ENCODE peak calls at places on chromosome 6, in six cellular contexts. W, N, T, J, S and C are unnamed samples.

GRCh38 chr6:10112871-10113584 is 301.8 kb downstream of the TFAP2A start:
- DNase-seq in T (no peak), W (no peak), J (no peak), S (no peak), N (no peak), C (no peak)

GRCh38 chr6:17013701-17014100 is 88.1 kb upstream of the STMND1 start:
- DNase-seq in J (no peak), T (no peak), S (no peak), N (no peak), W (no peak), C (no peak)

GRCh38 chr6:155487362-155488130 is 31.9 kb upstream of the NOX3 start:
- DNase-seq in S (no peak), N (no peak), W (no peak), T (peak; percentile 52), J (no peak), C (no peak)

GRCh38 chr6:90765895-90766294 is 179.0 kb upstream of the MAP3K7 start:
- DNase-seq in T (no peak), N (no peak), J (no peak), S (no peak), W (no peak), C (no peak)

GRCh38 chr6:121594053-121594452 is 158.6 kb downstream of the GJA1 start:
- DNase-seq in N (no peak), W (no peak), T (no peak), S (no peak), J (no peak), C (no peak)

GRCh38 chr6:38173909-38174308 is 354.4 kb downstream of the ZFAND3 start:
- DNase-seq in W (no peak), J (no peak), T (no peak), S (no peak), N (no peak), C (no peak)

GRCh38 chr6:43021270-43022047 is at the start of gene RRP36:
- DNase-seq in N (peak; percentile 85), W (no peak), J (no peak), S (no peak), T (peak; percentile 74), C (no peak)

GRCh38 chr6:38221236-38221635 is 401.7 kb downstream of the ZFAND3 start:
- DNase-seq in S (no peak), T (no peak), W (no peak), N (no peak), J (no peak), C (no peak)

GRCh38 chr6:20170455-20171148 is 41.7 kb downstream of the MBOAT1 start:
- DNase-seq in J (no peak), T (no peak), S (no peak), N (no peak), W (no peak), C (no peak)

GRCh38 chr6:131258816-131259476 is 123.7 kb downstream of the AKAP7 start:
- DNase-seq in T (no peak), J (peak; percentile 26), N (no peak), S (no peak), W (no peak), C (no peak)

GRCh38 chr6:17869010-17869752 is 118.3 kb downstream of the KIF13A start:
- DNase-seq in T (no peak), N (no peak), W (no peak), J (no peak), S (no peak), C (no peak)

GRCh38 chr6:147347882-147348214 is 143.6 kb downstream of the STXBP5 start:
- DNase-seq in W (no peak), S (no peak), N (no peak), T (no peak), J (no peak), C (no peak)

GRCh38 chr6:155219858-155220301 is 43.9 kb upstream of the CLDN20 start:
- DNase-seq in W (no peak), N (no peak), J (no peak), T (no peak), S (no peak), C (no peak)

GRCh38 chr6:151576658-151577057 is 82.8 kb downstream of the CCDC170 start:
- DNase-seq in W (no peak), S (no peak), J (no peak), N (no peak), T (no peak), C (no peak)

GRCh38 chr6:1952726-1953360 is 292.6 kb downstream of the GMDS start:
- DNase-seq in N (no peak), J (peak; percentile 53), W (no peak), S (no peak), T (no peak), C (no peak)

GRCh38 chr6:84773431-84774173 is 9.2 kb upstream of the TBX18 start:
- DNase-seq in W (no peak), S (no peak), N (no peak), J (no peak), T (no peak), C (no peak)

GRCh38 chr6:35311390-35312075 is 13.9 kb downstream of the DEF6 start:
- DNase-seq in J (no peak), W (no peak), S (no peak), T (no peak), N (no peak), C (no peak)

GRCh38 chr6:110265273-110265672 is 85.0 kb downstream of the CDC40 start:
- DNase-seq in W (no peak), N (no peak), S (peak; percentile 3), J (no peak), T (no peak), C (no peak)

GRCh38 chr6:131199568-131200272 is 64.5 kb downstream of the AKAP7 start:
- DNase-seq in J (peak; percentile 12), S (peak; percentile 71), W (peak; percentile 36), T (peak; percentile 63), N (no peak), C (no peak)

GRCh38 chr6:89690944-89691324 is 52.4 kb upstream of the LYRM2 start:
- DNase-seq in J (no peak), N (no peak), S (no peak), T (no peak), W (no peak), C (peak; percentile 52)

GRCh38 chr6:118659513-118660217 is 8.3 kb upstream of the CEP85L start:
- DNase-seq in T (no peak), W (no peak), N (no peak), J (no peak), S (no peak), C (no peak)

GRCh38 chr6:121951918-121952379 is 447.5 kb upstream of the HSF2 start:
- DNase-seq in T (no peak), N (no peak), W (no peak), J (no peak), S (no peak), C (no peak)

GRCh38 chr6:105482227-105482839 is 79.5 kb upstream of the PREP start:
- DNase-seq in S (no peak), J (no peak), T (no peak), N (no peak), W (no peak), C (no peak)

GRCh38 chr6:161481786-161482516 is 208.1 kb upstream of the AGPAT4 start:
- DNase-seq in J (no peak), W (no peak), T (no peak), N (no peak), S (no peak), C (no peak)

GRCh38 chr6:42158011-42158410 is 15.2 kb upstream of the GUCA1A start:
- DNase-seq in T (no peak), N (no peak), S (no peak), J (no peak), W (no peak), C (no peak)

GRCh38 chr6:149963212-149963461 is 606 bp upstream of the ULBP1 start:
- DNase-seq in N (peak; percentile 66), T (no peak), S (no peak), J (peak; percentile 66), W (no peak), C (no peak)

DNA sequence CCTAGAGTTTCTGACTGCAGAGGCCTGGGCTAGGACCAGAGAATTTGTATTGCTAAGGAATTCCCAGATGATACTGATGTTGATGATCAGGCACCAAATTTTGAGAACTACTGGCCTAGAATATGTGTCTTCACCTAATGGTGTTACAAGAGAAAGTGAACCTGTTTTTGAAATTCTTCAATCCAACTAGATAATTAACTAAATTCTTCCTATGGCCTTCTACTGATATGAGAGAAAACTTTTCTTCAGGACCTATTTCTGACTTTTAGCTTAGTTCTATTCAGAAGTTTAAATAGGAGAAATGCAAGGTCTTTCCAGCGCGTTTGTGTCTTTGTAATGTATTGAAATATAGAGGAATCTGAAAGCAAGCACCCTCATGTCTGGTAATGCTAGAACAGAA is 7.3 kb downstream of the NKAIN2 start:
- DNase-seq in N (no peak), S (no peak), J (no peak), W (no peak), T (no peak), C (no peak)
- TF ChIP-seq YY1 in N (no peak), S (no peak), J (no peak), W (no peak), T (no peak), C (no peak)

GRCh38 chr6:36633915-36634314 is 39.8 kb downstream of the SRSF3 start:
- DNase-seq in W (no peak), N (no peak), S (no peak), T (peak; percentile 70), J (no peak), C (no peak)
- TF ChIP-seq ZNF274 in W (no peak), N (no peak), S (no peak), T (no peak), J (no peak), C (no peak)

DNA sequence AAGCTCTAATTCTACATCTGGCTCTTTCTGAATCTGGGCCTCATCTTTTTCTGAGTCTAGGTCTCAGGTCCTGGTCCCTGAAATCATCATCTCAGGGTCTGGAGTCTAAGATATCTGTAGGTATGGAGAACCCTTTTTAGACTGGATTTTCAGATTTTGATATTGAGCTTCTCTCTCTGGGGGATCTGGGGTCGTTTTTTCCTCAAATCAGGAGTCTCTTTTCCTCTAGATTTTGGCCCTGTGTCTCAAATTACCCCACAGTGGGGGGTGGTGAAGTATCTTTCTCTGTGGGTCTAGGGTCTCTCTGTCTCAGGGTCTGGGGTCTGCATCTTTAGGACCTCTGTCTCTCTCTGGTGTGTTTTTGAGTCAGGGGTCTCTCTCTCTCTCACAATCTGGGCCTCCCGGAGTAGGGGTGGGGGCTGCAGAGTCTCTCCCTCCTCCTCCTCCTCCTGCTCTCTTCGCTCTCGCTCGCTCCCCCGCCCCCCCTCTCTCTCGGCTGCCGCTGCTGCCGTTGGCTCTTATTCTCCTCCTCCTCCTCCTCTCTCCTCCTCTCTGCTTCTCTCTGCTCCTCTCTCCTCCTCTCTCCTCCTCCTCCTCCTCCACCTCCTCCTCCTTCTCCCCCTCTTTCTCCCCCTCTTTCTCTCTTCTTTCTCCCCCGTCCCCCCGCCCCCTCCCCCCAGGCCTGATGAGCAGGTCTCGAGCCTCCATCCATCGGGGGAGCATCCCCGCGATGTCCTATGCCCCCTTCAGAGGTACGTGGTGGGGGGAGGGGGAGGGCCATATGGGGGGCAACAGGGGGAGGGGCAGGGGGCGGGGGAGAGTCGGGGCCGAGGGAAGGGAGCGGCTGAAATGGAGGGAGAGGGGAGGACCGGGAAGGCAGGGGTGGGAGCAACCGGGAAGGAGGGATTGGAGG is at the start of gene SYNGAP1:
- DNase-seq in W (no peak), N (no peak), T (no peak), S (no peak), J (no peak), C (no peak)
- TF ChIP-seq YY1 in W (no peak), N (no peak), T (no peak), S (no peak), J (no peak), C (no peak)

DNA sequence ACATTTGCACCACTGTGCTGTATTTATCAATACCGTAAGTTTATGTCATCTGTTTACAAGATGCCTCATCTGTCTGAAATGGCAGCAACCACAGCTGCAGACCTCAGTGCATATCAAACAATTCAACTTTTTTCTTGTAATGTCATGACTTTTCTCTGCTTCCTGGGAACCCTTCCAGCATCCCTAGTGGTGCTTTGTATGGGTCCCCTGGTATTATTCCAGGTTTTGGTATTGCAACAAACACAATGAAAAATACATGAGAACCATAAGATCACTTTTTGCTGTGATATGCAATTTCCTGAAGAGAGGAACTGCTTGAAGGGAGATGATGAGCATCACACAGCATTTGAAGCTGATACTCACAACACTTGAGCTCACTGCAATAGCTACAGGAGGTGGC is 12.0 kb upstream of the TXNDC5 start:
- DNase-seq in T (no peak), J (no peak), S (no peak), N (no peak), W (no peak), C (no peak)
- TF ChIP-seq ZNF274 in T (no peak), J (no peak), S (no peak), N (no peak), W (no peak), C (no peak)